ENCODE peak calls at places on chromosomes 6 and 20, in ten cellular contexts. I is midbrain; O is sigmoid colon; E is GF-D8; L is dorsolateral prefrontal cortex; T is HS-27A; K is GM23338; Z is HFFc6; G is activated CD4-positive, alpha-beta T cell treated with anti-CD3 and anti-CD28 coated beads, Interleukin-2, amount 50 U/mL, for 1 hour; D is RPMI7951. C is an unnamed sample.

GRCh38 chr20:3933126-3933684 is 44.0 kb downstream of the PANK2 start:
- DNase-seq in I (no peak), T (no peak), D (no peak), E (peak; percentile 74), O (no peak), K (no peak), G (no peak), Z (no peak), L (no peak), C (no peak)

GRCh38 chr20:2301164-2301622 is 5.4 kb downstream of the TGM3 start:
- DNase-seq in O (peak; percentile 77), E (peak; percentile 95), G (no peak), I (peak; percentile 25), K (no peak), D (peak; percentile 86), Z (peak; percentile 39), T (no peak), L (no peak), C (peak; percentile 90)

GRCh38 chr20:51660741-51661608 is 107.2 kb downstream of the ATP9A start:
- DNase-seq in E (no peak), T (peak; percentile 24), G (no peak), O (no peak), L (no peak), Z (peak; percentile 94), K (no peak), D (peak; percentile 100), I (no peak), C (no peak)

GRCh38 chr20:11332376-11332775 is 585.3 kb upstream of the BTBD3 start:
- DNase-seq in D (peak; percentile 19), I (no peak), K (no peak), L (no peak), Z (no peak), O (no peak), G (no peak), T (no peak), E (no peak), C (no peak)

GRCh38 chr6:118353564-118353963 is 194.5 kb upstream of the PLN start:
- DNase-seq in L (no peak), K (no peak), Z (no peak), O (no peak), T (no peak), D (no peak), G (no peak), I (no peak), E (no peak), C (no peak)

GRCh38 chr20:54133434-54134427 is 40.1 kb downstream of the CYP24A1 start:
- DNase-seq in T (no peak), D (peak; percentile 88), Z (no peak), I (no peak), K (no peak), E (no peak), G (no peak), L (no peak), O (no peak), C (no peak)

GRCh38 chr6:73339340-73339739 is 14.7 kb downstream of the DPPA5 start:
- DNase-seq in L (no peak), I (no peak), D (no peak), T (no peak), O (no peak), K (no peak), G (no peak), E (no peak), Z (no peak), C (no peak)

GRCh38 chr20:1968958-1969357 is 24.9 kb downstream of the PDYN start:
- DNase-seq in Z (no peak), L (no peak), K (no peak), O (no peak), D (no peak), I (no peak), E (no peak), G (no peak), T (no peak), C (no peak)

GRCh38 chr20:61387204-61387958 is 135.3 kb downstream of the CDH4 start:
- DNase-seq in L (no peak), E (no peak), D (peak; percentile 19), I (no peak), T (no peak), G (no peak), K (peak; percentile 65), Z (peak; percentile 20), O (no peak), C (no peak)

GRCh38 chr6:12116978-12117377 is 104.9 kb downstream of the HIVEP1 start:
- DNase-seq in O (no peak), I (no peak), G (no peak), Z (no peak), K (no peak), D (no peak), L (no peak), T (no peak), E (no peak), C (no peak)

GRCh38 chr6:37052027-37052628 is 46.7 kb downstream of the FGD2 start:
- DNase-seq in I (no peak), O (peak; percentile 64), L (no peak), E (no peak), K (peak; percentile 89), T (no peak), Z (no peak), D (no peak), G (no peak), C (no peak)

C was measured in AML-193.